ENCODE peak calls at places on chromosomes 4 and X, in five cellular contexts. O is neural progenitor cell, L is HFF-Myc, N is suprapubic skin, P is right atrium auricular region. M is an unnamed sample.

GRCh38 chr4:71713611-71714203 is 70.2 kb downstream of the GC start:
- DNase-seq in O (peak), L (peak), N (no peak), P (no peak), M (no peak)

GRCh38 chr4:133555671-133556070 is 406.6 kb downstream of the PCDH10 start:
- DNase-seq in O (no peak), L (no peak), N (no peak), P (no peak), M (no peak)

GRCh38 chr4:84531689-84532088 is 32.6 kb upstream of the NKX6-1 start:
- DNase-seq in O (peak), L (no peak), N (no peak), P (no peak), M (no peak)

GRCh38 chr4:145045180-145045579 is 52.8 kb downstream of the ANAPC10 start:
- DNase-seq in O (no peak), L (no peak), N (no peak), P (no peak), M (no peak)

GRCh38 chr4:4260185-4260751 is 12.2 kb upstream of the TMEM128 start:
- DNase-seq in O (no peak), L (peak), N (no peak), P (no peak), M (no peak)

GRCh38 chrX:3697220-3697684 is 16.2 kb downstream of the PRKX start:
- DNase-seq in O (no peak), L (no peak), N (no peak), P (no peak), M (no peak)

GRCh38 chrX:33142331-33142730 is 69.0 kb downstream of the DMD start:
- DNase-seq in O (no peak), L (no peak), N (no peak), P (no peak), M (no peak)

GRCh38 chr4:128751354-128751753 is 58.1 kb upstream of the JADE1 start:
- DNase-seq in O (no peak), L (no peak), N (no peak), P (no peak), M (no peak)

GRCh38 chrX:19127649-19128168 is 5.4 kb upstream of the ADGRG2 start:
- DNase-seq in O (no peak), L (no peak), N (no peak), P (no peak), M (no peak)

GRCh38 chr4:159027535-159027934 is 75.3 kb upstream of the RAPGEF2 start:
- DNase-seq in O (no peak), L (no peak), N (no peak), P (no peak), M (no peak)

GRCh38 chr4:145821771-145822170 is 116.9 kb downstream of the ZNF827 start:
- DNase-seq in O (no peak), L (no peak), N (no peak), P (no peak), M (no peak)

GRCh38 chr4:45063701-45064100 is 337.3 kb upstream of the GNPDA2 start:
- DNase-seq in O (no peak), L (no peak), N (no peak), P (no peak), M (no peak)

GRCh38 chr4:75289843-75290616 is 224.2 kb downstream of the RCHY1 start:
- DNase-seq in O (peak), L (no peak), N (no peak), P (no peak), M (no peak)
- TF ChIP-seq CTCF in O (peak), L (no peak), N (no peak), P (peak), M (no peak)

DNA sequence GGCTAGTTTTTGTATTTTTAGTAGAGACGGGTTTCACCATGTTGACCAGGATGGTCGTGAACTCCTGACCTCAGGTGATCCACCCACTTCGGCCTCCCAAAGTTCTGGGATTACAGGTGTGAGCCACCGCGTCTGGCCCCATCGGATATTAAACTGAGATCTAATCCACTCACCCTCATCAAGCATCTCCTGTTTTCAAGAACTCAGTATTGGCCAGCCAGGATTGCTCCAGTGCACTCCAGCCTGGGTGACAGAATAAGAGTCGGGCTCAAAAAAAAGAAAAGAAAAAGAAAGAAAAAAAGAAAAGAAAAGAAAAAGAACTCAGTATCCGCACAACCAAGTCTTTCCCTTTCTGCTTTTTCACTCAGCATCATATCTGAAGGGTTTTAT is 167.6 kb downstream of the OR13H1 start:
- DNase-seq in O (no peak), L (no peak), N (no peak), P (no peak), M (no peak)
- H3K4me3 ChIP-seq in O (no peak), L (no peak), N (no peak), P (no peak), M (no peak)

GRCh38 chr4:122728781-122729330 is 3.6 kb upstream of the BBS12 start:
- DNase-seq in O (no peak), L (no peak), N (no peak), P (no peak), M (no peak)

GRCh38 chr4:122731676-122732075 is 828 bp upstream of the BBS12 start:
- DNase-seq in O (no peak), L (no peak), N (no peak), P (no peak), M (no peak)

GRCh38 chr4:122733805-122734155 is 1.3 kb downstream of the BBS12 start:
- DNase-seq in O (no peak), L (no peak), N (no peak), P (no peak), M (no peak)

DNA sequence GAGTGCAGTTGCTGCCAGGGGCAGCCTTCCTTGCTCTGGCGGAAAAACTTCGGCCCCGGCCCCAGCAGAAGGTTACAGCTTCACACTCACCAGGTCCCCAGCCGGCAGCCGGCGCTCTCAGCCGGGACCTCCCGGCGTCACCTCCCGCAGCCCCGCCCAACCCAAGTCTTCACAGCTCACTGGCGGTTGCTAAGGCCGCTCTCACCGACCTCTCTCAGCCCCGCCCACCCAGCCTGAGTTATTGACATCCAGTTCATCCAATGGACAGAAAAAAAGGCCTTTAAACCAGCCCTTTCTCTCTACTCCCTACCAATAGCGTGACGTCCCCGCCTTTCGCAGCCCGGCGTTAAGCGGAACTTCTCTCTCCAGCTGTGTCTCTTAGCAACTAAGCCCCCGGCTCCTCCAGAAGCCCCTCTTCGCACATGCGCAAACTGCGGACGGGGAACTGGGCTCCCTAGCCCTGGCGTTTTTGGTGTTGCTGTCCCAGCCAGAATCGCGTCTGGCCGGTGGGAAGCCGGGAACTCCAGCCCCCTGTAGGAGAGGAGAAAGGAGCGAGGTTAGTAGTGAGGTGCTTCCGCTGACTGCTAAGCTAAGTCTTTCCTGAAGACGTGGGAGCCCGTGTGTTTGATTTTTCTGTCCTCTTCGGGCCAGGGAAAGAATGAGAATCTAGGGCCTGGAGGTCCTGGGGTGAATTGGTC is at the start of gene BBS12:
- DNase-seq in O (peak), L (peak), N (peak), P (peak), M (peak)
- TF ChIP-seq CTCF in O (peak), L (peak), N (no peak), P (peak), M (no peak)

GRCh38 chr4:89303177-89303576 is 4.4 kb downstream of the GPRIN3 start:
- DNase-seq in O (no peak), L (no peak), N (no peak), P (no peak), M (no peak)

GRCh38 chr4:89305028-89305427 is 2.6 kb downstream of the GPRIN3 start:
- DNase-seq in O (no peak), L (no peak), N (no peak), P (no peak), M (no peak)

GRCh38 chr4:89305712-89306437 is 1.7 kb downstream of the GPRIN3 start:
- DNase-seq in O (no peak), L (no peak), N (no peak), P (no peak), M (no peak)

GRCh38 chr4:89301902-89302301 is 5.7 kb downstream of the GPRIN3 start:
- DNase-seq in O (no peak), L (no peak), N (no peak), P (no peak), M (no peak)

GRCh38 chr4:89303989-89304388 is 3.6 kb downstream of the GPRIN3 start:
- DNase-seq in O (no peak), L (no peak), N (no peak), P (no peak), M (no peak)
- H3K4me3 ChIP-seq in O (no peak), L (no peak), N (no peak), P (no peak), M (no peak)

GRCh38 chrX:131264665-131265064 is 24.4 kb downstream of the IGSF1 start:
- DNase-seq in O (no peak), L (no peak), N (no peak), P (no peak), M (no peak)

GRCh38 chrX:131264053-131264452 is 25.1 kb downstream of the IGSF1 start:
- DNase-seq in O (no peak), L (no peak), N (no peak), P (no peak), M (no peak)

GRCh38 chrX:131262200-131262599 is 26.9 kb downstream of the IGSF1 start:
- DNase-seq in O (no peak), L (no peak), N (no peak), P (no peak), M (no peak)

GRCh38 chrX:131262738-131263679 is 26.1 kb downstream of the IGSF1 start:
- DNase-seq in O (peak), L (no peak), N (no peak), P (no peak), M (no peak)
- TF ChIP-seq CTCF in O (peak), L (no peak), N (no peak), P (no peak), M (no peak)

GRCh38 chr4:154082760-154083530 is 294.1 kb upstream of the SFRP2 start:
- DNase-seq in O (peak), L (no peak), N (no peak), P (no peak), M (no peak)
- H3K4me3 ChIP-seq in O (no peak), L (no peak), N (no peak), P (no peak), M (no peak)

M was measured in thoracic aorta.